ENCODE peak calls at places on chromosomes 5 and 9, in five cellular contexts. C is WTC11, G is spleen, L is PC-3, D is endodermal cell. U is an unnamed sample.

GRCh38 chr5:124724357-124725039 is 21.9 kb downstream of the ZNF608 start:
- DNase-seq in C (no peak), G (no peak), L (no peak), D (peak), U (no peak)

GRCh38 chr9:76373173-76373771 is 21.0 kb downstream of the RFK start:
- DNase-seq in C (no peak), G (no peak), L (no peak), D (no peak), U (no peak)

GRCh38 chr5:177302354-177303110 is 987 bp downstream of the RAB24 start:
- DNase-seq in C (no peak), G (peak), L (peak), D (peak), U (no peak)

GRCh38 chr9:82091610-82092009 is 103.0 kb downstream of the SPATA31D1 start:
- DNase-seq in C (no peak), G (no peak), L (peak), D (no peak), U (no peak)

GRCh38 chr5:329106-329757 is 7.7 kb downstream of the AHRR start:
- DNase-seq in C (no peak), G (no peak), L (peak), D (no peak), U (no peak)

GRCh38 chr5:93304391-93304790 is 276.6 kb downstream of the NR2F1-AS1 start:
- DNase-seq in C (no peak), G (no peak), L (no peak), D (no peak), U (no peak)

GRCh38 chr9:74742792-74743389 is 144.8 kb downstream of the TRPM6 start:
- DNase-seq in C (peak), G (no peak), L (peak), D (peak), U (peak)

GRCh38 chr9:36603006-36603405 is 30.3 kb downstream of the MELK start:
- DNase-seq in C (no peak), G (no peak), L (no peak), D (no peak), U (no peak)

GRCh38 chr9:3578786-3579185 is 53.0 kb upstream of the RFX3 start:
- DNase-seq in C (no peak), G (no peak), L (peak), D (no peak), U (no peak)

GRCh38 chr5:66540078-66540477 is 56.1 kb upstream of the MAST4 start:
- DNase-seq in C (no peak), G (no peak), L (no peak), D (no peak), U (no peak)

GRCh38 chr5:15183520-15183919 is 311.9 kb upstream of the ANKH start:
- DNase-seq in C (no peak), G (no peak), L (peak), D (no peak), U (no peak)

GRCh38 chr5:76145945-76146344 is 62.8 kb downstream of the SV2C start:
- DNase-seq in C (peak), G (no peak), L (peak), D (peak), U (peak)

DNA sequence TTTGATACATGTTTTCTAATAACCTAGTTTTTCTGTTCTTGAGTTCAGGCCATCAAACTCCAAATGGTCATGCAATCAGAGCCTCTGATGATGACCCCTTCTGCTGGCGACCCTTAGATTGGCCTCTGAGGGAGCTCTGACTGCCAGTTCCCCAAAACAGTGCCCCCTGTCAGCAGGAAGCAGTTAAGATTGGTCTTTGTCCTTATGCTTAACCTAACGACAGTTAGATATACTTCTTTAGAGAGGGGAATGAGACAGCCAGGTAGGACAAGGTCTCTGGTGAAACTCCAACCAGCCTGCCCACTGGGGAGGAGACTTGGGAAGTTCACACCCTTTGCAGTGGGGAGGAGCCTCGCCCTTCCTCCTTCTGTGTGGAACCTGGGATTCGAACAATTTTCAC is 390.4 kb upstream of the KIF2A start:
- DNase-seq in C (peak), G (no peak), L (no peak), D (peak), U (no peak)
- TF ChIP-seq CTCF in C (peak), G (no peak), L (no peak), D (peak), U (no peak)

DNA sequence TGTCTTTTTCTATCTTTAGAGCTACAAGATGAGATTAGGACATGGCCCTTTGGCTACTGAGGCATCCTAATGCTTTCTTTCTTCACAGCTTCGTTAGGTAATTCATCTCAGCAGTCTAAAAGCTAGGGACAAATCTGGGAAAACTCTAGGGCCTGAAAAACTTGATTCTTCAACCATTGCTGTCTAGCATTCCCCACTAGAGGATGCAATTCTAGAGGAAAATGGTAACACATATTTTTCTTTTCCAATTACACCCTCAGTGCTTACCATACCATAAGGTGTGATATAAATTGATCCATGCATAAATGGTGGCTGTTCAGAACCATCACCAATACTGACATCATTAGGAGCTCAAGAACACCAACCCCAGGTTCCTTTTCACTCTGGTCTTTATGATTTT is 525.8 kb upstream of the TRPC7 start:
- DNase-seq in C (no peak), G (no peak), L (no peak), D (no peak), U (no peak)
- TF ChIP-seq CTCF in C (no peak), G (no peak), L (no peak), D (peak), U (no peak)

GRCh38 chr5:53318303-53318702 is 162.1 kb upstream of the FST start:
- DNase-seq in C (no peak), G (no peak), L (peak), D (no peak), U (no peak)
- TF ChIP-seq CTCF in C (peak), G (no peak), L (peak), D (peak), U (peak)

DNA sequence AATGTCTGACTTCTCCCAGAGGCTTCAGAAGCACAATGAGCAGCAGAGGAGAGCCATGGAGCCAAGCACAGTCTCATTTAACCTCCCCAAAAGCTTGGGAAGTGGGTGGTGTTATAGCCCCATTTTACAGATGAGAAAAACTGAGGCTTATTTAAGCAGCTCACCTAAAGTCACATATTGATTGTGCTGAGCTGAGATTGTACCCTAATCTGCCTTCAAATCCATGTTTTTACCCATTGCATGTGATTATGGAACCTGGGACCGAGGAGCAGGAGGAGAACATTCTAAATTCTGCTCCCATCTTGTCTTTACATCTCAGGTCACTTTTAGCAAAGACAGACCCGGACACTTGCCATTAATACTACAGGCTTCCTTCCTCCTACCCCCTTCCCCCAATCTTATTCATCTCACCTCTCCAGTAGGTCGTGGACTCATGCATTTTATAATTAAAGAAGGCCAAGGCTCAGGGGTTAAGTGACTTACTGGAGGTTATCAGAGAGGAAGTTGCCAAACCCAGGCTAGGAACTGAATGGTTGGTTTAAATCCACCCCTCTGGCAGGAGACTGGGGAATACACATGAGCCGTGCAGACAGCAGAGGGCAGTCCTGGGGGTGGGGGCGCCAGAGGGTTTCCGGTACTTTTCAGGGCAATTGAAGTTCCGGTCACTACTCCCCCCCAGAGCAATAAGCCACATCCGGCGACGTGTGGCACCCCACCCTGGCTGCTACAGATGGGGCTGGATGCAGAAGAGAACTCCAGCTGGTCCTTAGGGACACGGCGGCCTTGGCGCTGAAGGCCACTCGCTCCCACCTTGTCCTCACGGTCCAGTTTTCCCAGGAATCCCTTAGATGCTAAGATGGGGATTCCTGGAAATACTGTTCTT is 51.0 kb upstream of the IL17B start:
- DNase-seq in C (peak), G (peak), L (no peak), D (peak), U (no peak)
- TF ChIP-seq CTCF in C (no peak), G (no peak), L (peak), D (peak), U (no peak)

GRCh38 chr5:10826971-10827370 is 65.9 kb upstream of the DAP start:
- DNase-seq in C (no peak), G (no peak), L (no peak), D (no peak), U (no peak)
- TF ChIP-seq CTCF in C (no peak), G (no peak), L (no peak), D (no peak), U (no peak)

DNA sequence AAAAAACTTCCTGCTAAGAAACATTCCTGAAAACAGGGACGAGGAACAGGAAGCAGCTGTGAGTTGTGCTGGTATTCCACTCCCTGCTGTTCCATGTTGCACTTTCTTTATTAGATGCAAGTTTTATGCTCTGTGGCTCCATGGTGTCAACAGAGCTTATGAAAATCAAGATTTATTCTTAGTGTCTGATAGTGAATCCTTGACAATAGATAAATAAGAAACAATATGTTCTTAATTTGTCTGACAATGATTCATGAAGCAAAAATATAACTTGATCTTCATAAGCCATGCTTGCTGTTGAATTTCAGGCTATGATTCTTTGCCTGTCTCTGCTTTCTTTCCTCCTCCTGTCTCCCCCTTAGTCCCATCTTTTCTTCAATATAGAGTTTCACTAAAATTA is 119.6 kb downstream of the DROSHA start:
- DNase-seq in C (no peak), G (no peak), L (no peak), D (no peak), U (no peak)
- TF ChIP-seq CTCF in C (no peak), G (no peak), L (no peak), D (no peak), U (no peak)

DNA sequence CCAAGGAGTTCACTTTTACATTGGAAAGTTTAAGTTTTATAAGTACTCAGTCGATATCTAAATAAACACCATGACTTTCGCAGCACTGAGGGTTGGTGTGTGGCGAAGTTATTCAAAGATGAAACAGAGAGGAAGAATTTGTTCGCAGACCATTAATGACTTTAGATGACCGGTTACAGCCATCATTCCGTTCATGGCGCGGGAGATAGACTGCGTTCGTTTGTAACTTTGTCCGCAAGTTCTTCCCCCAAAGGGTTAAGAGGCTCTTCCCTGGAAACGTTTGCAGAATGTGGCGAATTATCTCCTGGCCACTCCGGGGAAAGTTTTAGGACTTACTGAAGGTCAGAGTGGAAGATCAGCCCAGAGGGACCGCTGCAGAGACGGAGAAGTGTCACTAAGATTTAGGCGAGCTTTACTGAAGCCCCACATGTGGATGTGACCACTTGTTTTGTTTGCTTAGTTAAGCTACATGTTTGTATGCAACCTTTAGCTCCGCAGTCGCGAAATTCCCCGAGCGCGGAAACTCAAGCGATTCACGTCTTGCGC is 2.2 kb upstream of the FOXD1 start:
- DNase-seq in C (no peak), G (no peak), L (no peak), D (peak), U (no peak)
- TF ChIP-seq CTCF in C (no peak), G (no peak), L (no peak), D (no peak), U (no peak)

DNA sequence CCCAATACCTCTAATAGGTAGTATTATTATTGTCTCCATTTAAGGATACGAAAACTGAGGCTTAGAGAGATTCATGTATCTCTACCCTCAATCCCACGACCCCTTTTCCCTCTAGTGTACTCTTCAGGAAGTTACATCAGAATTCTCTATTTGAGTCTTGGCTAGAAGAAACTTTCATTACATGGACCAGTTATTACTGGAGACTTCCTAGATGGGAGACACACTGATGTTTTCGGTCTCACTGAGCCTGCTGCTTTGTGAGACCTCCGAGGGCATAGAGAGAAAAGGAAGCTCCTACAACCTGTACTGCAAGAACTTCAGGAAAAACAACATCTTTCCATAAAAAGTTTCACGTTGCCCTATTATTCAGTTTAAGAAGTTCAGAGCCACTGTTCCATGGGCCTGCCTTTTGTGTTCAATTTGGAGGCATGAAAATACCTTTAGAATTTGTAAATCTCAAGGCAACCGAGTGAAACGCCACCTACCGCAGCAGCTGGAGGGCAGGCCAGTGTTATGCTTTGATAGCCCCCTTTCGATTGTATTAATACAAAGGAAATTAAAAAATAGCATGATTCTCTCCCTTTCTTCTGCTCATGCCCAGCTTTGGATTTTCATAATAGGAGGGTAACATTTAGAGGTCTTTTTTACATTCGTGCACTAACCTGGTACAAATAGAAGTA is 223.3 kb downstream of the EBF1 start:
- DNase-seq in C (no peak), G (no peak), L (no peak), D (no peak), U (no peak)
- TF ChIP-seq CTCF in C (no peak), G (no peak), L (no peak), D (peak), U (no peak)

DNA sequence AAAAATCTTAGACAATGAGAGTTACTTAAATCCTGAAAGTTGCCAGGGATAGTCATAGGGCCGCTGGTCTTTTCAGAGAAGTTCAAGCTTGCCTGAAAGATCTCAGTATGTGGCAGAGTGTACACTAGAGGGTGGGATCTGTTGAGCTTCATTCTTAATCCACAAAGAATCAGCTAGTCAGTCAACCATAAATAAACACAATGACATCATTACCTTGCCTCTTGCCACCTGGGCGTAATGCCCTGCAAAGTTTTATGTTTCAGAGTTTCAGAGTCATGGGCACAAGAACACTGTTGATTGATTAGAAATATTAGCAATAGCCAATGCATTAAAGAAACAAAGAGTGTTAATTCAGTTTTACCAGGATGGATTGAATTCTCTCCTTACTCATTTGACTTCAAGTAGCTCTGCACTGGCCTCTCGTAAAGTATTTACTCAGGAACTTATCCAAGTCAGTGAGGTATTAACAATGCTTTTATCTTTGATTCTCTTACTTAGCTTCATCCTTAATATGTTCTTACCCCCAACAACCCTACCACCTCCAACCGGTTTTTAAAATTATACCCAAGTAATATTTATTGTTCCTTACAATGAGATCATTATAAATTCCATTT is 14.3 kb upstream of the ANXA1 start:
- DNase-seq in C (no peak), G (no peak), L (peak), D (no peak), U (no peak)
- TF ChIP-seq CTCF in C (no peak), G (no peak), L (peak), D (no peak), U (no peak)

DNA sequence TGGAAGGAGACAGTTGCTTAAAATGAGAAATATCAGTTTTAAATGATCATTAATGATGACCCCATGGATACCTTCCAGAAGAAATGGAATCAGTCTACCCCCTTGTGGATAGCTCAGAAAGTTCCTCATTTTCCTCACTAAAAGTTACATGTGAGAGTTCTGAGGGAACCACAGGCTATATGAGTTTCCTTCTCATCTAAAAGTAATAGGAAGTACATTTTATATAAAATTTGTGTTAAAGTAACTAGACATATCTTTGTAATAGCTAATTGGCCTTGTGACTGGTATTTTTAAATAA is 104.9 kb upstream of the SLC25A48 start:
- DNase-seq in C (no peak), G (no peak), L (peak), D (no peak), U (no peak)
- TF ChIP-seq CTCF in C (no peak), G (peak), L (peak), D (peak), U (peak)